ENCODE peak calls at places on chromosomes 1 and 21, in eight cellular contexts. B, Y, H, T, M, D, U and I are unnamed samples.

GRCh38 chr21:39088831-39089380 is 94.3 kb downstream of the PSMG1 start:
- DNase-seq in B (no peak), Y (peak), H (no peak), T (no peak), M (no peak), D (no peak), U (no peak), I (peak)

GRCh38 chr1:92711473-92712165 is 73.3 kb downstream of the EVI5 start:
- DNase-seq in B (no peak), Y (no peak), H (no peak), T (no peak), M (no peak), D (no peak), U (no peak), I (no peak)

GRCh38 chr1:208112380-208112779 is 131.8 kb downstream of the PLXNA2 start:
- DNase-seq in B (no peak), Y (no peak), H (no peak), T (no peak), M (no peak), D (no peak), U (no peak), I (no peak)

GRCh38 chr1:58911841-58912553 is 128.2 kb upstream of the JUN start:
- DNase-seq in B (peak), Y (no peak), H (no peak), T (no peak), M (no peak), D (no peak), U (no peak), I (no peak)

GRCh38 chr1:3459051-3459908 is 4.8 kb downstream of the ARHGEF16 start:
- DNase-seq in B (no peak), Y (no peak), H (no peak), T (no peak), M (no peak), D (no peak), U (no peak), I (no peak)

GRCh38 chr1:117788014-117788413 is 141.4 kb downstream of the GDAP2 start:
- DNase-seq in B (no peak), Y (no peak), H (no peak), T (no peak), M (no peak), D (no peak), U (no peak), I (no peak)

GRCh38 chr1:153697873-153698647 is 19.6 kb downstream of the NPR1 start:
- DNase-seq in B (peak), Y (no peak), H (no peak), T (no peak), M (no peak), D (peak), U (peak), I (peak)

GRCh38 chr1:13583964-13584791 is 546 bp downstream of the PDPN start:
- DNase-seq in B (no peak), Y (no peak), H (no peak), T (no peak), M (peak), D (peak), U (peak), I (no peak)

GRCh38 chr21:33196956-33197374 is 32.8 kb upstream of the IFNAR2 start:
- DNase-seq in B (peak), Y (peak), H (peak), T (peak), M (peak), D (peak), U (no peak), I (peak)

GRCh38 chr1:217133958-217134856 is 411.0 kb upstream of the ESRRG start:
- DNase-seq in B (no peak), Y (no peak), H (no peak), T (no peak), M (peak), D (no peak), U (no peak), I (no peak)

GRCh38 chr1:40887652-40888051 is 25.5 kb upstream of the CITED4 start:
- DNase-seq in B (no peak), Y (no peak), H (no peak), T (no peak), M (no peak), D (no peak), U (no peak), I (no peak)

GRCh38 chr1:41843378-41843777 is 75.3 kb downstream of the HIVEP3 start:
- DNase-seq in B (no peak), Y (peak), H (no peak), T (no peak), M (no peak), D (no peak), U (no peak), I (no peak)

GRCh38 chr1:15501208-15502032 is 22.6 kb downstream of the CASP9 start:
- DNase-seq in B (no peak), Y (peak), H (peak), T (no peak), M (peak), D (peak), U (peak), I (peak)
- TF ChIP-seq CTCF in B (peak), Y (peak), H (peak), T (peak), M (peak), D (peak), U (no peak), I (peak)

DNA sequence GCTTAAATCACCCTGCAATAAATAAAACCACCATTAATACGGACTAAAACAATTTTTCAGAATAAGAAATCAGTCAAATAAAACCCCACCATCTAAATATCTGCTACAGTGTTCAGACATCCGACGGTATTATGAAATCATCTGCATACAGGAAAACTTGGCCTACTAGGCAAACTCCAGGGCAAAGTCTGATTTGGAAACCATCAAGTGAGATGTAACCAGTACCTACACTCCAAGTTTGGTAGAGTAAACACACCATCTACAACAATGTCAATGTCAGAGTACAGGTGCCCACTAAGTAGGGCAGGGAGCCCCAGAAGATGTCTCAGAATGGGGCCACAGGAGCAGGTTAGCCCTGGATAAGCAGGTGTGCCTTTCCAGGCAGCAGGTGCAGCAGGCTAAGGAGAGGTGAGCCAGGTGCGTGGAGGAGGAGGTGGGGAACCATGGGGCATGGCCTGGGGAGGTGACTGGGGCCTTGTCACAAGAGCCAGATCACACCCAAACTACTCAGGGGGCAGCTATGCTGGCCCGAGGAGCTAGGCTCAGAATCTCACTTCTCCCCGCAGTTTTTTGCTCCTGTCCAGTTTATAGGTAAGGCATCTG is 59.6 kb downstream of the CAPZB start:
- DNase-seq in B (no peak), Y (no peak), H (no peak), T (no peak), M (no peak), D (no peak), U (no peak), I (no peak)
- TF ChIP-seq CTCF in B (no peak), Y (no peak), H (no peak), T (no peak), M (no peak), D (no peak), U (no peak), I (no peak)

DNA sequence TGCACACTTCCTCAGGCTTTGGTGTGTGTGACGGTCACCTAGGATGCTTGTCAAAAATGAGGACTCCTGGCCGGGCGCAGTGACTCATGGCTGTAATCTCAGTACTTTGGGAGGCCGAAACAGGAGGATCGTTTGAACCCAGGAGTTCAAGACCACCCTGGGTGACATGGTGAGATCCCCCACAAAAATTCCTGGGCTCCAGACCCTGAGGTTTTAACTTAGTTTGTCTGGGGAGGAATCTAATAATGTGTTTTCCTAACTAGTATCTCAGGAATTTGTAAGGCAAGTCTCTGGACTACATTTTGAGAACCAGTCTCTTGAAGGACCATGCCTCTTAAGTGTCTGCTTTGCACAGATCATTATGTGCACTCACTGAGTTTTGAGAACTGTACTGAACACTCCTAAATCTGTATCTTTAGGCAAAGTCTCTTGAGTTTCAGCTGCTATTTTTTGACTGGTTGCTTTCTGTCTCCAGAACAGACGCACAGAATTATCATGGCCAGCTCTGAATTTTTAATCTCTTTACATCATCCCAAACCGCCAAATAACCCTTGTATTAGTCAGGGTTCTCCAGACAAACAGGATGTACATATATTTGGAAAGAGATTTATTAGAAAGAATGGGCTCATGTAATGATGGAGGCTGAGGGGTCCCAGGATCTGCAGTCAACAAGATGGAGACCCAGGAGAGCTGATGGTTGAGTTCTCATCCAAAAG is 45.5 kb upstream of the VANGL1 start:
- DNase-seq in B (no peak), Y (peak), H (no peak), T (no peak), M (no peak), D (no peak), U (no peak), I (no peak)
- TF ChIP-seq CTCF in B (no peak), Y (no peak), H (peak), T (peak), M (no peak), D (no peak), U (no peak), I (no peak)

DNA sequence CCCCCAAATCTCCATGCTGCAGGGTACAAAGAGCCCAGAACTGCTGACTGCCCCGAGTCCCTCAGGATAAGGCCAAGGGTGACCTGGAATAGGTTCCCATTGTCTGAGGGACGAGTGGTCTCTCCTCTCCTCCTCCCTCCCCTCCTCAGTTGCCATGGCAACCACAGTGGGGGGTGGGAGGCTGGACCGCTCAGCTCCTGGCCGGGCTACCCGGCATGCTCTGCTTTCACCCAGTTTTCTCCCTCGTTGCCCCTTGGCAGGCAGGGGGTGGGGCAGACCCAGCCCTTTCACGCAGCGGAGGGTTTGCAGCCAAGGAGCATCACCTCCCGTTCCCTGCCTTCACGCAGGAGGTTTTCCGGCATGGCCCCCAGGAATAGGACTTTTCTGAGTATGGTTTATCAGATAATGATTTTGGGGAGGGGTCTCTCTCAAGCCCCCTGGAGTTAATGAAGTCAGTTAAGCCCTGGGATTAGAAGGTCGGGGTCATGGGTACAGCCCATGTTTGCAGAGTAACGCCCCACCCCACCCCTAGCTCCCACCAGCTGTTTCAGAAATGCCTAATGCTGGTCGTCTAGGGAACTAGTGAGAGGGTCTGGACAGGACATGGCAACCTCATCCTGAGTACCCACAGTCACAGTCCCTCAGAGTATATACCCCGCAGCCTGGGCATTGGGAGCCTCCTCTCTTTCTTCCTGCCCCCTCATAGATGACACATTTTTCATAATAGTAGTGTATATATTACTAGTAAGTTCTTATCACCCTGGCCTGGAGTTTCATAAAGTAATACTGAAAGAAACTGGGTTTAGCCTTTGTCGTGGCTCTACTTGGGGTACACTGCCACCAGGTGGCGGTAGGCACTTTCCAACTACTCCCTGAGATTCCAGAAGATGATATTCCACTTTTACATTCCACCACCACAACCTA is 20.7 kb downstream of the C1QB start:
- DNase-seq in B (no peak), Y (peak), H (no peak), T (peak), M (peak), D (peak), U (no peak), I (peak)
- TF ChIP-seq CTCF in B (peak), Y (peak), H (no peak), T (peak), M (peak), D (peak), U (no peak), I (peak)

DNA sequence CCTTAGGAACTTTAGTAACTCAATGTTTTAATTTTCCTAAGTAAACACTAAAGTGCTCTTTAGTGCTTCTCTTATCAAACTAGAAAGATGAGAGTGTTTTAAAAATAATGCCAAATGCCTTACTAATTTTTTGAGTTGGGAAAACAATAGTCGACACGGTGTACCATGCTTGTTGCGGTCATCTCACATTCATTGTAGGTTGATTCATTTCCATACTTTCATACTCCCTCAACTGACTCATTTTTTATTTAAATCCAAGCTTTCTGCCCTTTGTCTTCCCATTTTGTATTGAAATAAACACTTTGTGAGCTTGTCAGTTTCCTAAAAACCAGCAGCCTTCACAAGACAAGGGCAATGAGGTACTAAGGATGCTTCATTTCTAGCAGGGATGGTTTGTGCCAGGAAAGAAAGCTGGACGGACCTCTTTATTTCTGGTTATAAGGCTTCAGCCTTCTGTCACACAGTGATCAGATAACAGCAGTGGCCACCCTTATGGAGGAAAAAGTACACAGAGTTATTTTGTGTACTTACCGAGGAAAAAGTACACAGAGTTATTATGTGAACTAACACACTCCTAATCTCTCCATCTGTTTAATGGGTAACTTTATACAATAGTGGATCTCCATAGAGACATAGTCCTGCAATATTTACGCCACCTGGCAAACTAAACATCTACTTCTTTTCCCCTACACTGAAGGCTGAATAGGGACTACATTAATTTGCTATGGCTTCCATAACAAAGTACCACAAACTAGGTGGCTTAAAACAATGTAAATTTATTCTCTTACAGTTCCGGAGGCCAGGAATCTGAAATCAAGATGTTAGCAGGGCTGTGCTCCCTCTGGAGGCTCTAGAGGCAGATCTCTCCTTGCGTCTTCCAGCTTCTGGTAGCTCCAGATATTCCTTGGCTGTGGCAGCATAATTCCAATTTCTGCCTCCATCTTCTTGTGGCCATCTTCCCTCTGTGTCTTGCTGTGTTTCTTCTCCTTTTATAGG is 13.0 kb upstream of the CCDC190 start:
- DNase-seq in B (no peak), Y (peak), H (no peak), T (no peak), M (no peak), D (no peak), U (no peak), I (no peak)
- TF ChIP-seq CTCF in B (no peak), Y (peak), H (no peak), T (peak), M (peak), D (no peak), U (no peak), I (no peak)

GRCh38 chr1:170927955-170928850 is 7.1 kb upstream of the MROH9 start:
- DNase-seq in B (no peak), Y (peak), H (no peak), T (no peak), M (no peak), D (no peak), U (no peak), I (no peak)
- TF ChIP-seq CTCF in B (no peak), Y (no peak), H (no peak), T (no peak), M (peak), D (no peak), U (no peak), I (no peak)

GRCh38 chr1:84225636-84226035 is 75.9 kb upstream of the SAMD13 start:
- DNase-seq in B (no peak), Y (no peak), H (no peak), T (no peak), M (no peak), D (no peak), U (no peak), I (no peak)

GRCh38 chr1:84224905-84225304 is 76.6 kb upstream of the SAMD13 start:
- DNase-seq in B (no peak), Y (no peak), H (no peak), T (no peak), M (no peak), D (no peak), U (no peak), I (no peak)

GRCh38 chr1:84223751-84224432 is 77.6 kb upstream of the SAMD13 start:
- DNase-seq in B (no peak), Y (no peak), H (no peak), T (no peak), M (no peak), D (no peak), U (no peak), I (no peak)
- TF ChIP-seq CTCF in B (no peak), Y (no peak), H (no peak), T (no peak), M (no peak), D (no peak), U (no peak), I (no peak)